ENCODE peak calls at places on chromosomes 16 and 17, in six cellular contexts. T, P, I, Y, R and S are unnamed samples.
A peak's percentile ranks its signal among the peaks of the same experiment; 100 is the strongest.

GRCh38 chr16:23640669-23640958 is 496 bp downstream of the PALB2 start:
- ATAC-seq in P (peak; percentile 16), I (no peak), R (peak; percentile 18), T (peak; percentile 21), Y (peak; percentile 7), S (no peak)

GRCh38 chr16:23676924-23677480 is 1.7 kb upstream of the PLK1 start:
- ATAC-seq in P (no peak), Y (no peak), R (no peak), T (no peak), I (no peak), S (no peak)

GRCh38 chr16:67269766-67270165 is 9.6 kb upstream of the PLEKHG4 start:
- ATAC-seq in T (peak; percentile 6), I (peak; percentile 12), R (no peak), Y (no peak), P (peak; percentile 16), S (peak; percentile 22)

GRCh38 chr17:28295677-28296578 is 23.1 kb upstream of the TMEM97 start:
- ATAC-seq in R (no peak), T (no peak), I (no peak), Y (peak; percentile 49), P (no peak), S (no peak)

GRCh38 chr16:4653981-4654380 is 29.4 kb downstream of the MGRN1 start:
- ATAC-seq in P (no peak), I (no peak), T (no peak), Y (no peak), R (no peak), S (no peak)

GRCh38 chr17:17567631-17568030 is 23.9 kb downstream of the PEMT start:
- ATAC-seq in T (no peak), I (no peak), Y (no peak), R (no peak), P (no peak), S (peak; percentile 57)

GRCh38 chr16:19429271-19429670 is 11.6 kb downstream of the TMC5 start:
- ATAC-seq in I (no peak), T (no peak), Y (no peak), R (no peak), P (no peak), S (no peak)

GRCh38 chr16:87924041-87924851 is 12.1 kb downstream of the CA5A start:
- ATAC-seq in Y (peak; percentile 84), I (no peak), P (no peak), R (no peak), T (no peak), S (no peak)

GRCh38 chr16:29007865-29008593 is 23.2 kb downstream of the LAT start:
- ATAC-seq in Y (peak; percentile 83), T (peak; percentile 36), I (no peak), R (no peak), P (no peak), S (no peak)

GRCh38 chr17:59796138-59796537 is 88.7 kb downstream of the VMP1 start:
- ATAC-seq in I (no peak), R (no peak), P (no peak), Y (no peak), T (no peak), S (no peak)

GRCh38 chr16:23670137-23670776 is 8.4 kb upstream of the PLK1 start:
- ATAC-seq in I (no peak), R (no peak), P (no peak), Y (peak; percentile 99), T (no peak), S (no peak)

GRCh38 chr17:28041844-28042656 is 427 bp upstream of the NLK start:
- ATAC-seq in I (peak; percentile 20), P (peak; percentile 8), Y (peak; percentile 18), R (peak; percentile 28), T (peak; percentile 23), S (peak; percentile 5)

GRCh38 chr17:29100296-29100695 is 57.4 kb downstream of the PIPOX start:
- ATAC-seq in I (no peak), T (no peak), R (no peak), Y (no peak), P (no peak), S (no peak)

GRCh38 chr16:51327001-51327400 is 175.9 kb upstream of the SALL1 start:
- ATAC-seq in Y (no peak), R (no peak), I (no peak), P (no peak), T (no peak), S (no peak)

GRCh38 chr17:75250009-75250471 is 11.4 kb downstream of the GGA3 start:
- ATAC-seq in Y (peak; percentile 98), P (peak; percentile 52), T (peak; percentile 45), R (peak; percentile 32), I (no peak), S (peak; percentile 74)

GRCh38 chr16:83826146-83826913 is 18.6 kb downstream of the HSBP1 start:
- ATAC-seq in P (peak; percentile 94), Y (peak; percentile 99), R (peak; percentile 95), T (peak; percentile 96), I (peak; percentile 92), S (peak; percentile 93)

GRCh38 chr16:65235339-65236177 is 113.7 kb upstream of the CDH11 start:
- ATAC-seq in Y (no peak), I (no peak), T (no peak), R (no peak), P (no peak), S (no peak)
- TF ChIP-seq POLR2AphosphoS5 in Y (no peak), I (no peak), T (no peak), R (no peak), P (no peak), S (no peak)

DNA sequence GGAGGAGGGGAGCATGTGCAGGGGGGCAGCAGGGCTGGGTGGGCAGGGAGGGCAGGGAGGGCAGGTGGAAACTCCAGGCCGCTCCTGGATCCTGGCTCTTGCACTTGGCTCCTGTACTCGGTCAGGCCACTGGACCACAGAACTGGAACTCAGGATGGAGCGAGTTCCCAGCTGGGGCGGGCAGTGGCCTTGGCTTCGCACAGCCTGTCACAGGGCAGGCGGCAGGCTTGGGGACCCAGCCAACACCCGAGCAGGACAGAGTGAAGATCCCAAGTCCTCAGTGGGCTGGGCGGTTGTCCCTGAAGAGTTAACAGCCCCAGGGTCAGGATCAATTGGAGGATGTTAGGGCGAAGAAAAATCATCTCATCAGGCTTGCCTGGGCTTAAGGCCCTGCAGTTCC is 22.1 kb downstream of the ZNF423 start:
- ATAC-seq in I (no peak), Y (no peak), P (no peak), T (no peak), R (no peak), S (no peak)
- TF ChIP-seq CTCF in I (no peak), Y (no peak), P (no peak), T (no peak), R (no peak), S (no peak)

DNA sequence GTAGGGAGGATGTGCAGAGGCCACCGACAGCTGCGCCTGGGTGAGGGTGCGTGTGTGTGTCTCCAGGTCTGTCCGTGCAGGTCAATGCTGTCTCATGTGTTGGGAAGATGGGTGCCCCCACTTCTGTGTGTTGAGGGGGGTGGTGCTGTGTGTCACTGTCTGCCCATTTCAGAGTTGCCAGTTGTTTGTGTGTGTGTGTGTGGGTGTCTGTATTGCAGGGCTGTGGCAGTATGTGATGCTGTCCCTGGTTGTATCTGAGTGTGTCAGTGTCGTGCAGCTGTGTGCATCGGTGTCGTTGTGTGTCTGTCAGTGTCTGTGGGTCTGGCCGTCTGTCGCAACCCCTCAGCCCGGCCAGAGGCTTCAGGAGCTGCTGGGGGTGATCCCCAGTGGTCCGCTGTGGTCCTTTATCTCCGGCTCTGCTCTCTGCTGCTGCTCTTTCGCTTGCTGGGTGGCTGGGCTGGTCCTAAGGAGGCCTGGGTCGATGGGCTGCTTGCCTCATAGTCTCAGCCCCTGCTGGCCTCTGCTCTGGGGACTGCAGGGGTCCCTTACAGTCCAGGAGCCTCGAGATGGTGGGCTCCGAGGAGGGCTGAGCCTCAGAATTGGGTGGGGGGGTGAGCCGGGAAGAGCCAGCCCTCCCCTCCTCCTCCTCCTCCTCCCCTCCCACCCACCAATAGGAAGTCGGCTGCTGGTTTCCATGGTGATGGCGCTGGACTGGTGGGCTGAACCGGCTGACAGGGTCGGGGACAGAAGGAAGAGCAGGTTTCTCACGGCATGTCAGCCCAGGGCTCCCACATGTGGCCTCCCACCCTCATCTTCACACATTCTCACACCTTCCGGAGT is at the start of gene TSPOAP1:
- ATAC-seq in P (no peak), Y (peak; percentile 22), R (no peak), I (no peak), T (peak; percentile 30), S (no peak)
- TF ChIP-seq POLR2AphosphoS5 in P (no peak), Y (peak; percentile 93), R (no peak), I (no peak), T (peak; percentile 77), S (no peak)

GRCh38 chr16:3183445-3184139 is 4.4 kb upstream of the OR1F1 start:
- ATAC-seq in R (peak; percentile 35), I (no peak), Y (peak; percentile 34), T (peak; percentile 18), P (no peak), S (no peak)
- TF ChIP-seq CTCF in R (no peak), I (no peak), Y (no peak), T (no peak), P (no peak), S (no peak)

GRCh38 chr16:71442041-71442440 is at the start of gene TLE7:
- ATAC-seq in P (no peak), Y (no peak), I (peak; percentile 13), T (no peak), R (no peak), S (no peak)

GRCh38 chr16:71443714-71444113 is 1.9 kb upstream of the TLE7 start:
- ATAC-seq in T (no peak), Y (no peak), P (no peak), R (no peak), I (no peak), S (no peak)

GRCh38 chr16:71439531-71439930 is 2.3 kb downstream of the TLE7 start:
- ATAC-seq in Y (no peak), T (no peak), I (no peak), R (no peak), P (no peak), S (no peak)

GRCh38 chr16:71440669-71441347 is 1.0 kb downstream of the TLE7 start:
- ATAC-seq in T (peak; percentile 92), R (no peak), P (peak; percentile 77), I (peak; percentile 76), Y (peak; percentile 87), S (no peak)

GRCh38 chr16:71441348-71441781 is 489 bp downstream of the TLE7 start:
- ATAC-seq in T (peak; percentile 70), P (peak; percentile 55), R (no peak), I (peak; percentile 76), Y (no peak), S (no peak)
- TF ChIP-seq POLR2AphosphoS5 in T (no peak), P (no peak), R (no peak), I (no peak), Y (no peak), S (no peak)

GRCh38 chr17:48679385-48680096 is 42.8 kb downstream of the PRAC1 start:
- ATAC-seq in Y (no peak), T (no peak), I (no peak), P (no peak), R (no peak), S (no peak)

GRCh38 chr17:48676963-48677558 is 45.3 kb downstream of the PRAC1 start:
- ATAC-seq in I (no peak), P (no peak), R (no peak), T (no peak), Y (no peak), S (no peak)

GRCh38 chr17:48681609-48682008 is 40.7 kb downstream of the PRAC1 start:
- ATAC-seq in R (no peak), P (no peak), T (no peak), Y (no peak), I (no peak), S (no peak)

GRCh38 chr17:48678141-48678971 is 44.0 kb downstream of the PRAC1 start:
- ATAC-seq in I (peak; percentile 98), Y (peak; percentile 99), P (peak; percentile 97), R (peak; percentile 95), T (peak; percentile 99), S (peak; percentile 62)
- TF ChIP-seq CTCF in I (peak; percentile 98), Y (peak; percentile 96), P (peak; percentile 100), R (peak; percentile 100), T (peak; percentile 98), S (peak; percentile 73)